ENCODE peak calls at places on chromosomes 12 and 14, in four cellular contexts. O is Peyer's patch, K is uterus, A is IMR-90. F is an unnamed sample.
A peak's percentile ranks its signal among the peaks of the same experiment; 100 is the strongest.

GRCh38 chr14:102486513-102487203 is 22.9 kb downstream of the ANKRD9 start:
- DNase-seq in O (no peak), K (no peak), A (no peak), F (no peak)

GRCh38 chr12:110733089-110733715 is 9.5 kb downstream of the PPP1CC start:
- DNase-seq in O (no peak), K (no peak), A (peak; percentile 49), F (no peak)

GRCh38 chr12:106863185-106863584 is 88.7 kb downstream of the RIC8B start:
- DNase-seq in O (no peak), K (no peak), A (peak; percentile 16), F (no peak)

GRCh38 chr12:52390739-52391617 is 5.5 kb upstream of the KRT84 start:
- DNase-seq in O (no peak), K (no peak), A (peak; percentile 13), F (peak; percentile 22)

GRCh38 chr12:106760184-106760531 is 14.3 kb upstream of the RIC8B start:
- DNase-seq in O (peak; percentile 66), K (no peak), A (peak; percentile 15), F (peak; percentile 31)

GRCh38 chr14:29301571-29301970 is 535.0 kb downstream of the FOXG1 start:
- DNase-seq in O (no peak), K (no peak), A (no peak), F (no peak)

GRCh38 chr12:6952121-6952859 is 1.1 kb downstream of the PTPN6 start:
- DNase-seq in O (no peak), K (no peak), A (no peak), F (no peak)

GRCh38 chr12:112515868-112516267 is 97.1 kb downstream of the PTPN11 start:
- DNase-seq in O (no peak), K (no peak), A (no peak), F (no peak)

GRCh38 chr14:46368275-46368674 is 283.3 kb downstream of the RPL10L start:
- DNase-seq in O (no peak), K (no peak), A (no peak), F (no peak)

GRCh38 chr14:62015945-62016344 is 253.7 kb downstream of the SNAPC1 start:
- DNase-seq in O (no peak), K (no peak), A (peak; percentile 60), F (no peak)

GRCh38 chr12:65822732-65823480 is 1.4 kb upstream of the HMGA2 start:
- DNase-seq in O (no peak), K (no peak), A (peak; percentile 79), F (peak; percentile 60)

GRCh38 chr14:45426685-45427282 is 173.8 kb upstream of the MIS18BP1 start:
- DNase-seq in O (no peak), K (no peak), A (peak; percentile 34), F (no peak)

GRCh38 chr14:80587096-80587724 is 354.3 kb downstream of the CEP128 start:
- DNase-seq in O (no peak), K (no peak), A (peak; percentile 48), F (no peak)

GRCh38 chr12:27900920-27901879 is 71.3 kb downstream of the PTHLH start:
- DNase-seq in O (no peak), K (no peak), A (no peak), F (no peak)

GRCh38 chr12:65675141-65675621 is 149.1 kb upstream of the HMGA2 start:
- DNase-seq in O (no peak), K (no peak), A (peak; percentile 87), F (no peak)

GRCh38 chr14:52694761-52695480 is 437 bp downstream of the ERO1A start:
- DNase-seq in O (peak; percentile 79), K (peak; percentile 22), A (peak; percentile 49), F (peak; percentile 64)

GRCh38 chr12:59600174-59600573 is 4.3 kb downstream of the SLC16A7 start:
- DNase-seq in O (no peak), K (no peak), A (peak; percentile 8), F (no peak)

GRCh38 chr12:1533205-1533601 is 61.2 kb downstream of the FBXL14 start:
- DNase-seq in O (no peak), K (no peak), A (no peak), F (no peak)

GRCh38 chr14:35789651-35790050 is 19.4 kb downstream of the RALGAPA1 start:
- DNase-seq in O (no peak), K (no peak), A (peak; percentile 68), F (no peak)

GRCh38 chr14:78399316-78399889 is 229.2 kb downstream of the NRXN3 start:
- DNase-seq in O (no peak), K (no peak), A (no peak), F (no peak)

GRCh38 chr12:29655861-29656260 is 127.9 kb downstream of the TMTC1 start:
- DNase-seq in O (no peak), K (no peak), A (peak; percentile 6), F (no peak)

GRCh38 chr14:90409209-90409730 is 12.4 kb downstream of the CALM1 start:
- DNase-seq in O (no peak), K (peak; percentile 92), A (peak; percentile 98), F (peak; percentile 39)

GRCh38 chr12:632102-632696 is 31.0 kb downstream of the NINJ2 start:
- DNase-seq in O (no peak), K (no peak), A (peak; percentile 92), F (no peak)

GRCh38 chr12:124993568-124994434 is at the start of gene BRI3BP:
- DNase-seq in O (peak; percentile 69), K (no peak), A (peak; percentile 37), F (peak; percentile 81)

GRCh38 chr14:104229621-104230041 is 91.2 kb downstream of the KIF26A start:
- DNase-seq in O (no peak), K (no peak), A (no peak), F (peak; percentile 76)

GRCh38 chr12:70695361-70696023 is 58.3 kb upstream of the PTPRB start:
- DNase-seq in O (no peak), K (no peak), A (no peak), F (no peak)

GRCh38 chr14:99601301-99601945 is 2.6 kb downstream of the CCDC85C start:
- DNase-seq in O (no peak), K (no peak), A (peak; percentile 65), F (peak; percentile 54)

GRCh38 chr12:99232324-99232723 is 415.2 kb upstream of the GARIN6 start:
- DNase-seq in O (no peak), K (no peak), A (no peak), F (no peak)

GRCh38 chr14:91387135-91387849 is 30.3 kb downstream of the CCDC88C start:
- DNase-seq in O (no peak), K (no peak), A (peak; percentile 40), F (no peak)

GRCh38 chr12:66235626-66236281 is 46.7 kb downstream of the IRAK3 start:
- DNase-seq in O (no peak), K (no peak), A (peak; percentile 4), F (no peak)

GRCh38 chr14:90732142-90732541 is 84.1 kb downstream of the TTC7B start:
- DNase-seq in O (no peak), K (no peak), A (no peak), F (no peak)

GRCh38 chr12:93737457-93738198 is 60.5 kb downstream of the CRADD start:
- DNase-seq in O (no peak), K (peak; percentile 44), A (no peak), F (no peak)

GRCh38 chr12:93733928-93734327 is 56.8 kb downstream of the CRADD start:
- DNase-seq in O (no peak), K (no peak), A (no peak), F (no peak)

GRCh38 chr12:93736640-93737178 is 59.5 kb downstream of the CRADD start:
- DNase-seq in O (no peak), K (no peak), A (no peak), F (no peak)

GRCh38 chr12:93733358-93733757 is 56.2 kb downstream of the CRADD start:
- DNase-seq in O (no peak), K (no peak), A (no peak), F (no peak)

GRCh38 chr12:93734784-93735183 is 57.6 kb downstream of the CRADD start:
- DNase-seq in O (no peak), K (no peak), A (peak; percentile 4), F (no peak)
- TF ChIP-seq POLR2A in O (no peak), K (no peak), A (no peak), F (no peak)

GRCh38 chr14:20458031-20458789 is 3.0 kb downstream of the PIP4P1 start:
- DNase-seq in O (no peak), K (no peak), A (no peak), F (no peak)
- TF ChIP-seq POLR2A in O (no peak), K (no peak), A (peak; percentile 32), F (no peak)

GRCh38 chr14:24082411-24083080 is 11.2 kb downstream of the CPNE6 start:
- DNase-seq in O (no peak), K (no peak), A (no peak), F (no peak)

GRCh38 chr14:24080142-24080530 is 8.8 kb downstream of the CPNE6 start:
- DNase-seq in O (no peak), K (no peak), A (no peak), F (no peak)

GRCh38 chr14:24083462-24083861 is 10.6 kb upstream of the PCK2 start:
- DNase-seq in O (no peak), K (no peak), A (no peak), F (no peak)

GRCh38 chr14:24080888-24081738 is 9.8 kb downstream of the CPNE6 start:
- DNase-seq in O (peak; percentile 83), K (peak; percentile 28), A (no peak), F (peak; percentile 85)

GRCh38 chr14:24081739-24082204 is 10.4 kb downstream of the CPNE6 start:
- DNase-seq in O (no peak), K (no peak), A (no peak), F (no peak)
- TF ChIP-seq POLR2A in O (no peak), K (no peak), A (no peak), F (peak; percentile 4)

GRCh38 chr14:94377866-94378470 is 10.4 kb downstream of the SERPINA1 start:
- DNase-seq in O (no peak), K (no peak), A (no peak), F (no peak)
- TF ChIP-seq POLR2A in O (no peak), K (no peak), A (no peak), F (no peak)

F was measured in transverse colon.